ENCODE peak calls at places on chromosome 14, in eight cellular contexts. Z, L, T, R, G, K, S and Q are unnamed samples.
A peak's percentile ranks its signal among the peaks of the same experiment; 100 is the strongest.

GRCh38 chr14:105059035-105059916 is 6.0 kb downstream of the GPR132 start:
- DNase-seq in Z (no peak), L (no peak), T (no peak), R (peak; percentile 17), G (peak; percentile 87), K (no peak), S (no peak), Q (no peak)

GRCh38 chr14:50524731-50525510 is 7.4 kb downstream of the MAP4K5 start:
- DNase-seq in Z (no peak), L (no peak), T (no peak), R (no peak), G (no peak), K (no peak), S (no peak), Q (no peak)

GRCh38 chr14:23432102-23432925 is 3.1 kb downstream of the MYH7 start:
- DNase-seq in Z (no peak), L (no peak), T (no peak), R (no peak), G (no peak), K (no peak), S (no peak), Q (no peak)

GRCh38 chr14:84871734-84872133 is 658.2 kb upstream of the FLRT2 start:
- DNase-seq in Z (no peak), L (no peak), T (no peak), R (no peak), G (no peak), K (no peak), S (no peak), Q (no peak)

GRCh38 chr14:100108042-100108825 is 43.0 kb downstream of the EVL start:
- DNase-seq in Z (peak; percentile 66), L (peak; percentile 89), T (peak; percentile 60), R (peak; percentile 78), G (peak; percentile 90), K (no peak), S (peak; percentile 69), Q (no peak)

GRCh38 chr14:81298911-81299310 is 78.2 kb upstream of the GTF2A1 start:
- DNase-seq in Z (no peak), L (no peak), T (no peak), R (no peak), G (no peak), K (no peak), S (no peak), Q (no peak)

GRCh38 chr14:93207468-93208308 is 632 bp downstream of the UBR7 start:
- DNase-seq in Z (no peak), L (no peak), T (peak; percentile 65), R (peak; percentile 55), G (no peak), K (no peak), S (peak; percentile 25), Q (no peak)

GRCh38 chr14:100271247-100271939 is 32.4 kb downstream of the YY1 start:
- DNase-seq in Z (no peak), L (no peak), T (peak; percentile 44), R (peak; percentile 40), G (no peak), K (no peak), S (peak; percentile 13), Q (peak; percentile 94)

GRCh38 chr14:72024043-72024407 is 91.8 kb downstream of the RGS6 start:
- DNase-seq in Z (no peak), L (no peak), T (peak; percentile 15), R (peak; percentile 32), G (no peak), K (no peak), S (peak; percentile 12), Q (peak; percentile 28)

GRCh38 chr14:101520621-101521305 is 40.5 kb upstream of the DIO3 start:
- DNase-seq in Z (no peak), L (no peak), T (no peak), R (no peak), G (no peak), K (no peak), S (no peak), Q (no peak)

GRCh38 chr14:71286126-71286525 is 378.9 kb downstream of the PCNX1 start:
- DNase-seq in Z (no peak), L (no peak), T (no peak), R (peak; percentile 19), G (no peak), K (no peak), S (no peak), Q (no peak)

GRCh38 chr14:99774526-99775307 is 18.5 kb upstream of the EML1 start:
- DNase-seq in Z (no peak), L (peak; percentile 52), T (no peak), R (no peak), G (no peak), K (no peak), S (peak; percentile 50), Q (no peak)

GRCh38 chr14:63039800-63040380 is 5.4 kb downstream of the KCNH5 start:
- DNase-seq in Z (no peak), L (no peak), T (peak; percentile 36), R (peak; percentile 33), G (no peak), K (no peak), S (peak; percentile 68), Q (no peak)

GRCh38 chr14:34081576-34082136 is 130.8 kb upstream of the EGLN3 start:
- DNase-seq in Z (no peak), L (no peak), T (no peak), R (peak; percentile 80), G (no peak), K (peak; percentile 99), S (peak; percentile 7), Q (no peak)

GRCh38 chr14:103315368-103315911 is 18.6 kb upstream of the EIF5 start:
- DNase-seq in Z (no peak), L (no peak), T (no peak), R (no peak), G (no peak), K (no peak), S (no peak), Q (no peak)

GRCh38 chr14:103033744-103034143 is 23.6 kb downstream of the CDC42BPB start:
- DNase-seq in Z (no peak), L (no peak), T (no peak), R (peak; percentile 82), G (no peak), K (no peak), S (no peak), Q (peak; percentile 98)

GRCh38 chr14:22836301-22837058 is at the start of gene MMP14:
- DNase-seq in Z (no peak), L (no peak), T (no peak), R (no peak), G (no peak), K (no peak), S (no peak), Q (no peak)

GRCh38 chr14:35050652-35051051 is 4.6 kb downstream of the FAM177A1 start:
- DNase-seq in Z (no peak), L (no peak), T (peak; percentile 44), R (no peak), G (no peak), K (no peak), S (no peak), Q (no peak)

GRCh38 chr14:22412936-22413411 is 176.1 kb downstream of the DAD1 start:
- DNase-seq in Z (no peak), L (no peak), T (no peak), R (no peak), G (no peak), K (no peak), S (no peak), Q (no peak)